ENCODE peak calls at places on chromosomes 3 and 15, in five cellular contexts. One of them, this sample, is unnamed.

GRCh38 chr15:25543156-25543555 is 104.3 kb upstream of the UBE3A start:
- DNase-seq in hepatocyte: peak
- DNase-seq in esophagus squamous epithelium: no peak
- DNase-seq in heart left ventricle: peak
- DNase-seq in transverse colon: peak
- DNase-seq in this sample: peak

GRCh38 chr3:194067949-194068362 is 68.0 kb upstream of the HES1 start:
- DNase-seq in hepatocyte: no peak
- DNase-seq in esophagus squamous epithelium: no peak
- DNase-seq in heart left ventricle: no peak
- DNase-seq in transverse colon: no peak
- DNase-seq in this sample: no peak

GRCh38 chr3:119817071-119817470 is 35.2 kb downstream of the NR1I2 start:
- DNase-seq in transverse colon: no peak
- DNase-seq in esophagus squamous epithelium: no peak
- DNase-seq in hepatocyte: no peak
- DNase-seq in heart left ventricle: no peak
- DNase-seq in this sample: no peak

GRCh38 chr3:138356666-138357409 is 8.5 kb downstream of the MRAS start:
- DNase-seq in heart left ventricle: no peak
- DNase-seq in transverse colon: no peak
- DNase-seq in esophagus squamous epithelium: no peak
- DNase-seq in hepatocyte: no peak
- DNase-seq in this sample: no peak

GRCh38 chr3:120172070-120172469 is 77.8 kb upstream of the GSK3B start:
- DNase-seq in heart left ventricle: no peak
- DNase-seq in transverse colon: no peak
- DNase-seq in hepatocyte: no peak
- DNase-seq in esophagus squamous epithelium: no peak
- DNase-seq in this sample: peak

GRCh38 chr15:67187351-67187854 is 67.1 kb downstream of the AAGAB start:
- DNase-seq in transverse colon: no peak
- DNase-seq in esophagus squamous epithelium: no peak
- DNase-seq in hepatocyte: no peak
- DNase-seq in heart left ventricle: peak
- DNase-seq in this sample: no peak

GRCh38 chr3:80771085-80771484 is 990.4 kb downstream of the GBE1 start:
- DNase-seq in hepatocyte: peak
- DNase-seq in transverse colon: no peak
- DNase-seq in esophagus squamous epithelium: no peak
- DNase-seq in heart left ventricle: no peak
- DNase-seq in this sample: no peak

GRCh38 chr3:100149130-100149529 is 34.8 kb upstream of the FILIP1L start:
- DNase-seq in hepatocyte: no peak
- DNase-seq in heart left ventricle: no peak
- DNase-seq in esophagus squamous epithelium: no peak
- DNase-seq in transverse colon: no peak
- DNase-seq in this sample: no peak

GRCh38 chr3:43883729-43884396 is 193.1 kb downstream of the ABHD5 start:
- DNase-seq in hepatocyte: no peak
- DNase-seq in transverse colon: no peak
- DNase-seq in heart left ventricle: peak
- DNase-seq in esophagus squamous epithelium: no peak
- DNase-seq in this sample: no peak

GRCh38 chr15:65077981-65078352 is 1.4 kb downstream of the KBTBD13 start:
- DNase-seq in esophagus squamous epithelium: no peak
- DNase-seq in transverse colon: peak
- DNase-seq in hepatocyte: peak
- DNase-seq in heart left ventricle: peak
- DNase-seq in this sample: peak

GRCh38 chr3:58434990-58435389 is 1.4 kb upstream of the PDHB start:
- DNase-seq in transverse colon: no peak
- DNase-seq in heart left ventricle: no peak
- DNase-seq in esophagus squamous epithelium: no peak
- DNase-seq in hepatocyte: no peak
- DNase-seq in this sample: peak

GRCh38 chr3:102238362-102238761 is 196.5 kb upstream of the ZPLD1 start:
- DNase-seq in heart left ventricle: no peak
- DNase-seq in esophagus squamous epithelium: no peak
- DNase-seq in hepatocyte: peak
- DNase-seq in transverse colon: peak
- DNase-seq in this sample: no peak

GRCh38 chr3:174218011-174218410 is 641.1 kb upstream of the NAALADL2 start:
- DNase-seq in hepatocyte: no peak
- DNase-seq in esophagus squamous epithelium: no peak
- DNase-seq in transverse colon: no peak
- DNase-seq in heart left ventricle: no peak
- DNase-seq in this sample: peak

GRCh38 chr3:179897241-179897640 is 139.5 kb downstream of the PEX5L start:
- DNase-seq in hepatocyte: no peak
- DNase-seq in transverse colon: no peak
- DNase-seq in heart left ventricle: no peak
- DNase-seq in esophagus squamous epithelium: no peak
- DNase-seq in this sample: no peak

GRCh38 chr15:32131803-32132202 is 101.5 kb downstream of the CHRNA7 start:
- DNase-seq in heart left ventricle: no peak
- DNase-seq in transverse colon: no peak
- DNase-seq in hepatocyte: no peak
- DNase-seq in esophagus squamous epithelium: no peak
- DNase-seq in this sample: no peak

GRCh38 chr15:100495861-100496260 is 32.9 kb downstream of the CERS3 start:
- DNase-seq in hepatocyte: no peak
- DNase-seq in heart left ventricle: no peak
- DNase-seq in esophagus squamous epithelium: no peak
- DNase-seq in transverse colon: no peak
- DNase-seq in this sample: no peak

GRCh38 chr3:185561374-185561943 is 9.1 kb upstream of the LIPH start:
- DNase-seq in hepatocyte: no peak
- DNase-seq in transverse colon: peak
- DNase-seq in esophagus squamous epithelium: no peak
- DNase-seq in heart left ventricle: peak
- DNase-seq in this sample: no peak

GRCh38 chr15:100291106-100291505 is 50.7 kb downstream of the ADAMTS17 start:
- DNase-seq in heart left ventricle: no peak
- DNase-seq in transverse colon: no peak
- DNase-seq in esophagus squamous epithelium: no peak
- DNase-seq in hepatocyte: no peak
- DNase-seq in this sample: peak

GRCh38 chr3:146222204-146223046 is 28.5 kb downstream of the PLSCR4 start:
- DNase-seq in hepatocyte: peak
- DNase-seq in transverse colon: peak
- DNase-seq in esophagus squamous epithelium: no peak
- DNase-seq in heart left ventricle: no peak
- DNase-seq in this sample: peak

GRCh38 chr3:129312671-129313414 is 34.2 kb downstream of the HMCES start:
- DNase-seq in transverse colon: no peak
- DNase-seq in esophagus squamous epithelium: no peak
- DNase-seq in heart left ventricle: no peak
- DNase-seq in hepatocyte: no peak
- DNase-seq in this sample: peak

GRCh38 chr3:129314757-129315385 is 36.2 kb downstream of the HMCES start:
- DNase-seq in heart left ventricle: peak
- DNase-seq in transverse colon: peak
- DNase-seq in esophagus squamous epithelium: no peak
- DNase-seq in hepatocyte: peak
- DNase-seq in this sample: peak

GRCh38 chr3:129312021-129312639 is 33.5 kb downstream of the HMCES start:
- DNase-seq in heart left ventricle: no peak
- DNase-seq in esophagus squamous epithelium: no peak
- DNase-seq in transverse colon: peak
- DNase-seq in hepatocyte: no peak
- DNase-seq in this sample: peak

GRCh38 chr3:129313983-129314756 is 35.5 kb downstream of the HMCES start:
- DNase-seq in heart left ventricle: no peak
- DNase-seq in transverse colon: peak
- DNase-seq in esophagus squamous epithelium: no peak
- DNase-seq in hepatocyte: no peak
- DNase-seq in this sample: peak

GRCh38 chr3:129313415-129313982 is 34.8 kb downstream of the HMCES start:
- DNase-seq in transverse colon: peak
- DNase-seq in heart left ventricle: no peak
- DNase-seq in esophagus squamous epithelium: no peak
- DNase-seq in hepatocyte: no peak
- DNase-seq in this sample: peak
- H3K4me3 ChIP-seq in transverse colon: no peak
- H3K4me3 ChIP-seq in heart left ventricle: no peak
- H3K4me3 ChIP-seq in esophagus squamous epithelium: peak
- H3K4me3 ChIP-seq in hepatocyte: no peak
- H3K4me3 ChIP-seq in this sample: no peak

GRCh38 chr3:76107935-76108570 is 322.7 kb upstream of the ZNF717 start:
- DNase-seq in hepatocyte: peak
- DNase-seq in transverse colon: no peak
- DNase-seq in heart left ventricle: no peak
- DNase-seq in esophagus squamous epithelium: no peak
- DNase-seq in this sample: peak
- TF ChIP-seq CTCF in hepatocyte: peak
- TF ChIP-seq CTCF in transverse colon: peak
- TF ChIP-seq CTCF in heart left ventricle: peak
- TF ChIP-seq CTCF in esophagus squamous epithelium: peak
- TF ChIP-seq CTCF in this sample: peak

GRCh38 chr15:92898988-92899909 is 875 bp upstream of the CHD2 start:
- DNase-seq in heart left ventricle: no peak
- DNase-seq in esophagus squamous epithelium: no peak
- DNase-seq in hepatocyte: no peak
- DNase-seq in transverse colon: no peak
- DNase-seq in this sample: peak
- H3K4me3 ChIP-seq in heart left ventricle: peak
- H3K4me3 ChIP-seq in esophagus squamous epithelium: peak
- H3K4me3 ChIP-seq in hepatocyte: peak
- H3K4me3 ChIP-seq in transverse colon: peak
- H3K4me3 ChIP-seq in this sample: peak

GRCh38 chr3:188946351-188946750 is 225.4 kb upstream of the TPRG1 start:
- DNase-seq in hepatocyte: no peak
- DNase-seq in transverse colon: no peak
- DNase-seq in esophagus squamous epithelium: no peak
- DNase-seq in heart left ventricle: no peak
- DNase-seq in this sample: no peak

GRCh38 chr3:188946837-188947236 is 224.9 kb upstream of the TPRG1 start:
- DNase-seq in transverse colon: no peak
- DNase-seq in heart left ventricle: no peak
- DNase-seq in esophagus squamous epithelium: no peak
- DNase-seq in hepatocyte: peak
- DNase-seq in this sample: peak

GRCh38 chr3:188948658-188949400 is 222.9 kb upstream of the TPRG1 start:
- DNase-seq in transverse colon: peak
- DNase-seq in heart left ventricle: no peak
- DNase-seq in esophagus squamous epithelium: no peak
- DNase-seq in hepatocyte: peak
- DNase-seq in this sample: peak

GRCh38 chr3:188947983-188948657 is 223.7 kb upstream of the TPRG1 start:
- DNase-seq in heart left ventricle: peak
- DNase-seq in transverse colon: peak
- DNase-seq in hepatocyte: peak
- DNase-seq in esophagus squamous epithelium: peak
- DNase-seq in this sample: peak

GRCh38 chr3:188947401-188947982 is 224.3 kb upstream of the TPRG1 start:
- DNase-seq in heart left ventricle: peak
- DNase-seq in hepatocyte: peak
- DNase-seq in transverse colon: peak
- DNase-seq in esophagus squamous epithelium: no peak
- DNase-seq in this sample: peak
- TF ChIP-seq CTCF in heart left ventricle: peak
- TF ChIP-seq CTCF in hepatocyte: peak
- TF ChIP-seq CTCF in transverse colon: peak
- TF ChIP-seq CTCF in esophagus squamous epithelium: peak
- TF ChIP-seq CTCF in this sample: peak

GRCh38 chr3:42503251-42503924 is 945 bp downstream of the VIPR1 start:
- DNase-seq in heart left ventricle: peak
- DNase-seq in hepatocyte: no peak
- DNase-seq in transverse colon: peak
- DNase-seq in esophagus squamous epithelium: no peak
- DNase-seq in this sample: no peak
- H3K4me3 ChIP-seq in heart left ventricle: peak
- H3K4me3 ChIP-seq in hepatocyte: peak
- H3K4me3 ChIP-seq in transverse colon: peak
- H3K4me3 ChIP-seq in esophagus squamous epithelium: peak
- H3K4me3 ChIP-seq in this sample: no peak

DNA sequence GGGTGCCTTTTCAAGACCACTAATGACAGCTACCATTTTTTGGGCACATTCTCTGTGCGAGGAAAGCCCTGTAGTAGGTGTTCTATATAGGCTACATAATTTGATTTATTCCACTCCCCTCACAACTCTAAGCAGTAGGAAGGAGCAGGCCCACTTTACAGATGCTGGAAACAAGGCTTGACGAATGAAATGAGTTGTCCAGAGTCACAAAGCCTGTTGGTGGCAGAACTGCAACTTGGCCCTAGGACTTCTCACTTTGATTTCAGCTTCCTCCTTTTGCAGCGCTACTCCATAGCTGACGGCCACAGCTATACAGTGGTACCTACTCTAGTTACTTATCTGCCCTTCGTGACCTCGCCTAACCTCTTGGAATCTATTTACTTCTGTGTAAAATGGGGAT is 2.6 kb upstream of the IRAK2 start:
- DNase-seq in hepatocyte: no peak
- DNase-seq in esophagus squamous epithelium: no peak
- DNase-seq in transverse colon: no peak
- DNase-seq in heart left ventricle: no peak
- DNase-seq in this sample: no peak
- TF ChIP-seq CTCF in hepatocyte: no peak
- TF ChIP-seq CTCF in esophagus squamous epithelium: no peak
- TF ChIP-seq CTCF in transverse colon: no peak
- TF ChIP-seq CTCF in heart left ventricle: no peak
- TF ChIP-seq CTCF in this sample: no peak

DNA sequence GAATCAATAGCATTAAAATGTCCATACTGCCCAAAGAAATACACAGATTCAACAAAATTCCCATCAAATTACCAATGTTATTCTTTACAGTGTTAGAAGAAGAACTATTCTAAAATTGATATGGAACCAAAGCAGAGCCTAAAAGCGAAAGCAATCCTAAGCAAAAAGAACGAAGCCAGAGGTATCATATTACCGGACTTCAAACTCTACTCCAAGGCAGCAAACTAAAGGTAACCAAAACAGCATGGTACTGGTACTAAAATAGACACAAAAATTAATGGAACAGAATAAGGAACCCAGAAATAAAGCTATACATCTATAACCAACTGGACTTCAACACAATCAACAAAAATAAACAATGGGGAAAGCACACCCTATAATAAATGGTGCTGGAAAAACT is 167.5 kb downstream of the ADAMTS9 start:
- DNase-seq in esophagus squamous epithelium: no peak
- DNase-seq in transverse colon: no peak
- DNase-seq in hepatocyte: no peak
- DNase-seq in heart left ventricle: no peak
- DNase-seq in this sample: no peak
- H3K4me3 ChIP-seq in esophagus squamous epithelium: no peak
- H3K4me3 ChIP-seq in transverse colon: no peak
- H3K4me3 ChIP-seq in hepatocyte: no peak
- H3K4me3 ChIP-seq in heart left ventricle: no peak
- H3K4me3 ChIP-seq in this sample: no peak

This sample was measured in fibroblast of mammary gland.